ENCODE peak calls at places on chromosomes 6 and 20, in seven cellular contexts. W is HepG2, A is K562, Z is SK-N-SH, Q is endothelial cell of umbilical vein, S is GM12878, C is H1. D is an unnamed sample.

GRCh38 chr6:31197559-31198305 is 27.2 kb upstream of the POU5F1 start:
- DNase-seq in Q (peak), W (peak), Z (peak), C (no peak), A (peak), S (peak), D (peak)

GRCh38 chr6:101784094-101784493 is 390.6 kb downstream of the GRIK2 start:
- DNase-seq in C (no peak), Z (no peak), Q (no peak), A (no peak), S (no peak), W (no peak), D (no peak)

GRCh38 chr6:44549516-44549915 is 162.0 kb downstream of the CDC5L start:
- DNase-seq in C (no peak), Z (no peak), S (no peak), Q (no peak), A (no peak), W (no peak), D (no peak)

GRCh38 chr6:29976588-29977424 is 34.5 kb downstream of the HLA-A start:
- DNase-seq in A (peak), Z (peak), S (peak), C (no peak), Q (peak), W (peak), D (peak)

GRCh38 chr6:141309295-141309694 is 823.4 kb upstream of the GJE1 start:
- DNase-seq in Q (no peak), W (peak), A (no peak), Z (no peak), C (no peak), S (no peak), D (no peak)

GRCh38 chr20:48772183-48772976 is 55.4 kb downstream of the PREX1 start:
- DNase-seq in Q (peak), W (no peak), Z (no peak), A (no peak), S (no peak), C (no peak), D (no peak)

GRCh38 chr6:33599413-33599911 is 19.4 kb upstream of the BAK1 start:
- DNase-seq in Q (no peak), A (no peak), Z (no peak), S (no peak), W (no peak), C (no peak), D (no peak)

GRCh38 chr20:1835126-1835525 is 60.1 kb upstream of the SIRPA start:
- DNase-seq in Z (no peak), A (no peak), W (no peak), Q (no peak), C (no peak), S (no peak), D (no peak)

GRCh38 chr20:57777911-57778310 is 68.1 kb upstream of the PMEPA1 start:
- DNase-seq in A (no peak), C (no peak), Q (no peak), W (no peak), S (no peak), Z (no peak), D (no peak)

GRCh38 chr6:65650086-65650485 is 56.9 kb downstream of the EYS start:
- DNase-seq in Z (no peak), C (no peak), S (no peak), A (no peak), W (no peak), Q (no peak), D (no peak)

GRCh38 chr6:1042583-1043457 is 269.1 kb upstream of the FOXQ1 start:
- DNase-seq in Q (no peak), A (no peak), C (no peak), S (no peak), Z (no peak), W (no peak), D (no peak)

GRCh38 chr6:166418691-166419143 is 36.0 kb upstream of the MPC1 start:
- DNase-seq in Q (no peak), W (no peak), Z (no peak), C (no peak), S (no peak), A (no peak), D (no peak)

GRCh38 chr6:106473807-106474206 is 113.3 kb downstream of the CRYBG1 start:
- DNase-seq in W (no peak), A (no peak), Z (no peak), S (no peak), C (no peak), Q (peak), D (no peak)

GRCh38 chr6:24004659-24005058 is 121.4 kb upstream of the NRSN1 start:
- DNase-seq in S (no peak), C (no peak), Z (no peak), Q (no peak), W (no peak), A (no peak), D (no peak)

GRCh38 chr20:56781108-56781739 is 152.1 kb downstream of the TFAP2C start:
- DNase-seq in Z (no peak), C (no peak), Q (no peak), W (no peak), S (no peak), A (no peak), D (no peak)

GRCh38 chr6:109687271-109687721 is 3.7 kb downstream of the AK9 start:
- DNase-seq in W (no peak), C (no peak), Q (peak), Z (no peak), S (no peak), A (no peak), D (no peak)

GRCh38 chr6:3352678-3353077 is 93.9 kb downstream of the PSMG4 start:
- DNase-seq in Z (no peak), S (no peak), W (no peak), A (no peak), Q (no peak), C (no peak), D (no peak)

GRCh38 chr20:58078741-58079522 is 149.5 kb downstream of the ANKRD60 start:
- DNase-seq in W (no peak), C (no peak), Z (no peak), A (no peak), S (no peak), Q (peak), D (no peak)

GRCh38 chr6:12714022-12714421 is 2.5 kb upstream of the PHACTR1 start:
- DNase-seq in C (no peak), A (no peak), Z (no peak), Q (no peak), S (no peak), W (no peak), D (no peak)

GRCh38 chr20:35395728-35396127 is 16.0 kb downstream of the UQCC1 start:
- DNase-seq in Q (peak), W (no peak), S (no peak), Z (peak), A (no peak), C (no peak), D (no peak)

GRCh38 chr20:48722737-48723191 is 105.0 kb downstream of the PREX1 start:
- DNase-seq in W (peak), S (no peak), Z (no peak), Q (peak), A (no peak), C (no peak), D (no peak)

GRCh38 chr6:6772751-6773150 is 184.2 kb downstream of the LY86 start:
- DNase-seq in A (no peak), W (no peak), Q (no peak), Z (no peak), S (no peak), C (no peak), D (no peak)

DNA sequence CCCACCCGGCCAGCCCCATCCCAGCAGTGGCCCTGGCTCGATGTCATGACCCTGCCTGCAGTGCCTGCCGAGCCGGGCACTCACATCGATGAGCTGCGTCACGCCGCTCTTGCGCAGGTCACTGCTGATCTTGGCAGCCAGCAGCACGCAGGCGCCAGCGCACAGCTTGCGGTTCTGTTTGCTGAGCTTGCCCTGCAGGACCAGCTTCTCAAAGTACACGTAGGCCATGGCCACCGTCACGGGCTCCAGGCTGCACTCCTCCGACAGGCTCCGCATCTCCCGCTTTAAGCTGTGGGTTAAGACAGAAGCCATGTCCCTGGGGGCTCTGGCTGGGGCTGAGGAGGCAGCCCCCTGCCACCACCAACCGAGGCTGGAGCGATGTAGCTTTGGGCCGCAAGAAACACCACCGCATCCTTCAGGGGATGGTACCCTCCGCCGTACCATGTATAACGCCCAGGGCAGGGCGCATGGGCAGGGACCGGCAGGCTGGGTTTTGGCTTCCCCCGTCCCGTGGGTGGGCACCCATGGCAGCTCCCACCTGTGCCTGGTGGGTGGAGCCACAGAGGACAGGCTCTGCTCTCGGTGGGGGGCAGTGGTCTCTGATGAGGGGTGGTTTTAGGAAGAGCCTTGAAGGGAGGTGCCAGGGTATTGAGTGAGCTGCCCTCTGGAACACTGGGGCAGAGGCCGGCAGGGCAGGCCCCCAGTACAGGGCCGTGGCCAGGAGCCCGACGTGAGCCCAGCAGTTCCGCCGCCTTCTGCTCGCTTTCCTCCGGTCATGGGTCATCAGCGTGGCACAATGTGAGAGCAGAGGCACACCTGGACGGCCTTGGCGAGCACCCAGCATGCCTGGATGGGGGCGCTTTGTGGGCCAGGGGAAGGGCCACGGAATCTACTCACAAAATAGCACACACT is 4.5 kb downstream of the RPS21 start:
- DNase-seq in C (no peak), A (no peak), Q (no peak), W (no peak), S (no peak), Z (no peak), D (no peak)
- TF ChIP-seq POLR2AphosphoS5 in C (no peak), A (no peak), Q (no peak), W (no peak), S (no peak), Z (no peak), D (no peak)

DNA sequence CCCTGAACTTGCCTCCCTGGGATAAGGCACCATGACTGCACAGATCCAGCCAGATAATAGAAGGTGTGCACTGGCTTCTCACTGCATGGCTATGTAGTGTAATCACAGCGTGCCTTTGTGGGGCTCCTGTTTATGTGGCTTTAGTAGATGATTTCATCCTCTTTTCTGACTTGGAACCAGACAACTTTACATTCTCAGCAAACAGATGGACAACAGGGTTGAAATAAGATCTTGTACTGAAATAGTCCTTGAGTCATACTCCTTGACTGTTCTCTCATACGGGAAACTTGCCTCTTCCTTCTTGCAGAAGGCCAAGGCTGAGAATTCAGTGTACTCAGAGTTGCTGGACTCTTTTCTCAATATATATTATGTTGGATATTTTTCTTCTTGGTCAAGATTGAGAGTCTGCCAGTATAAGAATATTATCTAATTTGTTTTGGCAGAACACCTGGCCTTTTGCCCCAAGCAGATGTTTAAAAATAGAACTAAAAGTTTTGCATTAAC is 25.0 kb upstream of the RNF144B start:
- DNase-seq in S (no peak), Q (peak), W (no peak), Z (no peak), A (no peak), C (no peak), D (no peak)
- H3K9ac ChIP-seq in S (no peak), Q (no peak), W (no peak), Z (no peak), A (no peak), C (no peak), D (no peak)

GRCh38 chr20:31681128-31681727 is 41.4 kb downstream of the BCL2L1 start:
- DNase-seq in W (no peak), C (no peak), A (no peak), Z (no peak), S (no peak), Q (no peak), D (no peak)

GRCh38 chr20:31681769-31682168 is 40.9 kb downstream of the BCL2L1 start:
- DNase-seq in C (no peak), Z (no peak), Q (no peak), S (no peak), W (no peak), A (no peak), D (no peak)

GRCh38 chr20:31678389-31679356 is 41.0 kb downstream of the COX4I2 start:
- DNase-seq in C (no peak), W (peak), Z (no peak), S (no peak), A (no peak), Q (no peak), D (no peak)

GRCh38 chr20:31679357-31680285 is 41.9 kb downstream of the COX4I2 start:
- DNase-seq in A (no peak), W (peak), Z (no peak), Q (no peak), S (no peak), C (no peak), D (no peak)

GRCh38 chr20:31680286-31681127 is 42.2 kb downstream of the BCL2L1 start:
- DNase-seq in Z (no peak), A (no peak), S (no peak), C (no peak), Q (no peak), W (no peak), D (no peak)
- H3K4me2 ChIP-seq in Z (no peak), A (no peak), S (no peak), C (no peak), Q (no peak), W (peak), D (peak)

DNA sequence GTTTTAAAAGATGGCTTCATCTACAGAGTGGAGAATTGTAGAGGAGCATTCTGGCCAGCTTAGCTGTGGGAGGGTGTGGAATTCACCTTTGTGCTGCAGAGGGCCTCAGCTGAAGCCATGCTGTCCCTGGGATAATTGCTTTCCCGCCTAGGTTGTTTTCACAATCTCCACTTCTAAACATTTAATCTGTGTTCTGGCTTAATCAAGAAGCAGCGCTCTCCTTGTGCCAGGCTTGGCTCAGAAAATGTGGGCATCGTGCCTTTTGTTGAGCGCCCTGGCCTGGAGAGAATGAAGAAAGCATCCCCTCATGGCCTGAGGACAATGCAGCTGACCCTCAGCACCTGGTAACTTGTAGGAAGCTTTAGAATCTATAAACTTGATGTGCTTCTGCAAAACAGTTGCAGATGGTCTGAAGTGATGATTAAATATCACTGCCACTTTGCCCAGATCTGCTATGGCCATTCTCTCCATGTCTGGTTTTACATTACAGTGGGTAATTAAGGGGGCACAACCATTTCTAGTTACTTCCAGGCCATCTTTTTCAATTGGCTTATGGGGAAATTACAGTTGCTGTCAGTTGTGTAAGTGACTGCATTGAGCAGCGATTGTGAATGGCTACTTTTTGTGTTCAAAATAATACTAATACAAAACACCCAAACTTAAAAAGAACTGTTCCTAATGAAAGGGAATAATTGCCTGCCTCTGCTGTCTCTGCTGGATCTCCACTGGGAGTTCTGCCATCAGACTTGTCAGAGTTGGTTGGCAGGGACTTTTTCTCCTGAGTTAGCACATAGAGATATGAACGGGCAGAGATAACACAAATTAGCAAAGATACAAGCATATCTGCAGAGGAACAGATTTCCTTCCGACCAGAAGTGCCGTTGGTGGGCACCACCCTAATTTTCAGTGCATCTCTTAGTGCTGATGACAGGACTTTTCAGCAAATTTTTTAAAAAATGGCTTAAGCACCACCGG is 18.4 kb downstream of the CTNNBL1 start:
- DNase-seq in C (no peak), A (no peak), Q (peak), Z (peak), W (no peak), S (no peak), D (no peak)
- TF ChIP-seq POLR2AphosphoS5 in C (no peak), A (no peak), Q (no peak), Z (no peak), W (no peak), S (no peak), D (no peak)

GRCh38 chr6:62805431-62805830 is 405.8 kb upstream of the FKBP1C start:
- DNase-seq in W (no peak), Q (no peak), Z (no peak), S (no peak), A (no peak), C (no peak), D (no peak)
- H3K9ac ChIP-seq in W (no peak), Q (no peak), Z (no peak), S (no peak), A (no peak), C (no peak), D (no peak)